ENCODE peak calls at places on chromosomes 4 and X, in seven cellular contexts. P, S, T, Z, R, U and Q are unnamed samples. For H3K4me1, the result is how much of the 10 kb centered on the place peaks cover.

GRCh38 chrX:23434356-23434884 is 99.8 kb downstream of the PTCHD1 start:
- DNase-seq in R (peak), S (peak), P (peak), T (peak), Z (no peak), U (peak), Q (no peak)

GRCh38 chr4:86556791-86557415 is 37.2 kb upstream of the PTPN13 start:
- DNase-seq in Z (no peak), P (no peak), S (no peak), T (no peak), R (no peak), U (no peak), Q (no peak)

GRCh38 chr4:119679251-119679650 is 50.6 kb upstream of the PDE5A start:
- DNase-seq in T (no peak), U (no peak), P (no peak), R (no peak), Z (no peak), S (no peak), Q (no peak)

GRCh38 chr4:145389566-145389965 is 92.1 kb upstream of the SMAD1 start:
- DNase-seq in U (no peak), T (no peak), R (no peak), S (no peak), P (no peak), Z (no peak), Q (no peak)

GRCh38 chrX:71292669-71293379 is 8.7 kb upstream of the ITGB1BP2 start:
- DNase-seq in U (no peak), R (no peak), S (no peak), T (no peak), P (no peak), Z (no peak), Q (no peak)

GRCh38 chr4:158962396-158962795 is 140.5 kb upstream of the RAPGEF2 start:
- DNase-seq in P (no peak), U (no peak), Z (no peak), R (no peak), T (no peak), S (no peak), Q (no peak)

GRCh38 chr4:7335363-7336066 is 99.2 kb downstream of the PSAPL1 start:
- DNase-seq in U (peak), T (peak), P (no peak), Z (peak), S (peak), R (peak), Q (peak)

GRCh38 chr4:7073526-7074390 is 5.9 kb upstream of the GRPEL1 start:
- DNase-seq in U (peak), S (peak), Z (peak), P (no peak), R (no peak), T (peak), Q (peak)

GRCh38 chrX:40867352-40867751 is 132.0 kb upstream of the MED14 start:
- DNase-seq in Z (no peak), P (no peak), S (peak), R (no peak), U (no peak), T (peak), Q (no peak)

GRCh38 chr4:179855471-179855870 is 2387.7 kb upstream of the TENM3 start:
- DNase-seq in U (no peak), T (no peak), R (no peak), S (no peak), P (no peak), Z (no peak), Q (no peak)

GRCh38 chr4:119211856-119212250 is 660 bp upstream of the USP53 start:
- DNase-seq in U (no peak), R (no peak), T (no peak), P (no peak), S (no peak), Z (peak), Q (no peak)

GRCh38 chrX:140050906-140051305 is 85.6 kb upstream of the CXorf66 start:
- DNase-seq in S (peak), Z (no peak), U (no peak), R (no peak), P (no peak), T (no peak), Q (no peak)

GRCh38 chr4:159386620-159387019 is 283.7 kb downstream of the RAPGEF2 start:
- DNase-seq in T (no peak), S (no peak), P (no peak), R (no peak), U (no peak), Z (no peak), Q (no peak)

GRCh38 chr4:87525636-87526035 is 3.5 kb downstream of the SPARCL1 start:
- DNase-seq in U (no peak), R (no peak), P (no peak), Z (no peak), S (peak), T (no peak), Q (no peak)

DNA sequence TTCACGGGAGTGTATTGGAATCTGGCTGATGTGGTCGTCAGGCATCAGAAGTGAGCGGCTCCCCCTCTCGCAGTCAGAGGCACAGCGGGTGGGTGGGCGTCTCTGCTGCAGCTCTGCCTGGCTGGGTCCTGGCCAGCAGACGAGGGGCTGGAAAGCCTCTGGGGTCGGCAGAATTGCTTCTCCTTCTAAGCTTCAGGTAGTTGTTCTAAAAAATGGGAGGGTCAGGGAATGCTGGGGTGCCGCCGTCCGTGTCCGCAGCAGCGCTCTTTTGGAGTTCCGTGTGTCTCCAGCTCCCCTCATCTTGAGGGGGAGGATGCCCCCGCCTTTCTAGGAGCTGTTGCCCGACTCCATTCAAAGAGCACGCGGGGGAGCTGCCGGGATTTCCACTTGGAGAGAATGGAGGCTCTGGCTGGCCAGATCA is 70.2 kb upstream of the HGFAC start:
- DNase-seq in T (no peak), P (no peak), Z (no peak), S (peak), R (no peak), U (no peak), Q (no peak)
- H3K4me1 ChIP-seq in T (under half), P (under half), Z (under half), S (under half), R (under half), U (under half), Q (under half)

GRCh38 chr4:188433916-188434315 is 294.7 kb downstream of the TRIML1 start:
- DNase-seq in T (no peak), R (no peak), U (no peak), Z (no peak), S (no peak), P (no peak), Q (no peak)

GRCh38 chr4:188437535-188437934 is 298.3 kb downstream of the TRIML1 start:
- DNase-seq in Z (no peak), R (no peak), P (no peak), U (no peak), S (no peak), T (no peak), Q (no peak)

GRCh38 chr4:188432328-188432727 is 293.1 kb downstream of the TRIML1 start:
- DNase-seq in S (peak), Z (no peak), P (no peak), R (no peak), T (no peak), U (no peak), Q (no peak)

GRCh38 chr4:188435381-188435780 is 296.1 kb downstream of the TRIML1 start:
- DNase-seq in P (no peak), U (no peak), T (no peak), S (no peak), R (no peak), Z (no peak), Q (no peak)

GRCh38 chr4:188434686-188435085 is 295.4 kb downstream of the TRIML1 start:
- DNase-seq in Z (no peak), T (no peak), P (no peak), S (no peak), R (no peak), U (no peak), Q (no peak)
- H3K4me1 ChIP-seq in Z (under half), T (under half), P (under half), S (under half), R (under half), U (under half), Q (under half)

GRCh38 chrX:110318664-110318968 is 731 bp upstream of the AMMECR1 start:
- DNase-seq in Z (peak), S (no peak), U (no peak), T (no peak), P (no peak), R (no peak), Q (no peak)
- H3K4me1 ChIP-seq in Z (half or more), S (under half), U (under half), T (under half), P (under half), R (under half), Q (under half)

GRCh38 chr4:168863719-168864632 is 146.1 kb downstream of the CBR4 start:
- DNase-seq in T (no peak), P (no peak), U (no peak), S (no peak), Z (no peak), R (no peak), Q (no peak)
- H3K4me1 ChIP-seq in T (under half), P (half or more), U (under half), S (under half), Z (under half), R (under half), Q (under half)

GRCh38 chr4:82217986-82218715 is 155.6 kb downstream of the HNRNPD start:
- DNase-seq in Z (peak), T (no peak), U (no peak), R (no peak), S (peak), P (no peak), Q (no peak)
- H3K4me1 ChIP-seq in Z (under half), T (under half), U (under half), R (under half), S (under half), P (under half), Q (under half)